ENCODE peak calls at places on chromosomes 2 and 18, in four cellular contexts. G, L, E and P are unnamed samples. For H3K4me1, the result is how much of the 10 kb centered on the place peaks cover.

GRCh38 chr18:54871231-54871630 is 43.0 kb downstream of the RAB27B start:
- DNase-seq in G (no peak), L (no peak), E (no peak), P (no peak)

GRCh38 chr2:183996825-183997823 is 601.2 kb upstream of the ZNF804A start:
- DNase-seq in G (peak), L (peak), E (no peak), P (no peak)

GRCh38 chr2:81263989-81264388 is 959.4 kb upstream of the LRRTM1 start:
- DNase-seq in G (no peak), L (no peak), E (no peak), P (no peak)

GRCh38 chr2:37869756-37870155 is 55.3 kb upstream of the RMDN2 start:
- DNase-seq in G (no peak), L (no peak), E (no peak), P (no peak)

GRCh38 chr2:73561422-73561821 is 80.8 kb downstream of the NAT8 start:
- DNase-seq in G (no peak), L (no peak), E (no peak), P (no peak)

GRCh38 chr2:28155627-28156026 is 237.0 kb upstream of the FOSL2 start:
- DNase-seq in G (peak), L (no peak), E (peak), P (peak)

GRCh38 chr2:38626326-38627031 is 23.8 kb upstream of the HNRNPLL start:
- DNase-seq in G (no peak), L (no peak), E (no peak), P (no peak)

GRCh38 chr18:50671376-50671775 is 111.5 kb downstream of the MAPK4 start:
- DNase-seq in G (no peak), L (no peak), E (no peak), P (no peak)

GRCh38 chr2:230847883-230848388 is 16.8 kb upstream of the ITM2C start:
- DNase-seq in G (peak), L (peak), E (peak), P (no peak)

GRCh38 chr2:190137561-190137960 is 75.0 kb upstream of the MSTN start:
- DNase-seq in G (no peak), L (no peak), E (no peak), P (no peak)

GRCh38 chr2:9884436-9884835 is 41.2 kb downstream of the TAF1B start:
- DNase-seq in G (no peak), L (no peak), E (no peak), P (no peak)

GRCh38 chr2:73918856-73919255 is 7.8 kb upstream of the DGUOK start:
- DNase-seq in G (peak), L (no peak), E (no peak), P (no peak)

GRCh38 chr2:38109732-38110181 is 33.8 kb upstream of the CYP1B1 start:
- DNase-seq in G (no peak), L (peak), E (no peak), P (no peak)

GRCh38 chr2:25131567-25132295 is 36.6 kb downstream of the POMC start:
- DNase-seq in G (peak), L (no peak), E (no peak), P (no peak)

GRCh38 chr2:8412586-8412985 is 269.3 kb upstream of the ID2 start:
- DNase-seq in G (no peak), L (peak), E (no peak), P (no peak)

GRCh38 chr2:3180082-3180908 is 197.3 kb downstream of the EIPR1 start:
- DNase-seq in G (no peak), L (no peak), E (no peak), P (no peak)

GRCh38 chr2:61371027-61371426 is 99.9 kb downstream of the USP34 start:
- DNase-seq in G (no peak), L (no peak), E (no peak), P (no peak)

DNA sequence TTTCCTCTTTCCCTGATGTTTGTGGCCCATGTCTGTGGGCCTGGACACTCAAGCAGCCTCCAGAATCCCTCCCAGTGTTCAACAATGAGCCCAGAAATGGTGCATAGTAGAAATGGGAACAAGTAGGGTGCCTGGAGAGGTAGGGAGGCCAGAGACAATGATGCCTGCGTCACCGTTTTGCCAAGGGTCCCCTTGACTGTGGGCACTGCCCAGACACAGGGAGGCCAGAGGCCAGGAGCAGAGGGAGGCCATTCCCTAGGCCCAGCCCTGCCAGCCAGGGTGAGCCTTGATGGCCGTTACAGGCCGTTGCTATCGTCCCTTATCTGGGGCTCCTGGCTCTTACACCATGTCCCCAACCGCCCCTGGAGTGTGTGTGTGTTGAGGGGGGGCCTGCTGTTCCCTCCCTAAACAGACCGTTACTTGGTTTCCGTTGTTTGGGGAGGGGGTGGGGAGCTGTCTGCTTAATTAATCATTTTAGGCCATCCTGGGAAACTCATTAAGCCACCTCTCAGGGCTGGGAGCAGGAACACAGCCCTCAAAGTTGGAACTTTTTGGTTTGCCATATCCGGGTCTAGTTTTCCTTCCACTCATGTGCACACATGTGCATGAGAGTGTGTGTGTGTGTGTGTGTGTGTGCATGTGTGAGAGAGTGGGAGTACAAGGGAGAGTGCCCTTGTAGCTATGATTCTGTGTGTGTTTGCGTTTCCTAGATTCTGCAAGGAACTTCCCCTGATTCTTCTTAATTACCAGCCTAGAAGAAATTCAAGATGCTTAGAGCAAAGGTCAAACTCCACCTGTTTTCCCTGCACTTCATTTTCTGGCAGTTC is 135.2 kb upstream of the HAAO start:
- DNase-seq in G (no peak), L (peak), E (peak), P (no peak)
- H3K4me1 ChIP-seq in G (half or more), L (half or more), E (half or more), P (under half)

GRCh38 chr2:113142290-113142689 is 14.9 kb downstream of the IL1RN start:
- DNase-seq in G (no peak), L (no peak), E (no peak), P (no peak)
- H3K27ac ChIP-seq in G (no peak), L (no peak), E (no peak), P (no peak)

GRCh38 chr2:1856922-1857321 is 112.6 kb upstream of the PXDN start:
- DNase-seq in G (no peak), L (no peak), E (peak), P (no peak)

GRCh38 chr2:1855150-1855549 is 110.8 kb upstream of the PXDN start:
- DNase-seq in G (peak), L (no peak), E (no peak), P (no peak)

GRCh38 chr2:1854747-1855146 is 110.4 kb upstream of the PXDN start:
- DNase-seq in G (peak), L (no peak), E (peak), P (peak)

GRCh38 chr2:1858733-1859132 is 114.4 kb upstream of the PXDN start:
- DNase-seq in G (no peak), L (no peak), E (no peak), P (no peak)

DNA sequence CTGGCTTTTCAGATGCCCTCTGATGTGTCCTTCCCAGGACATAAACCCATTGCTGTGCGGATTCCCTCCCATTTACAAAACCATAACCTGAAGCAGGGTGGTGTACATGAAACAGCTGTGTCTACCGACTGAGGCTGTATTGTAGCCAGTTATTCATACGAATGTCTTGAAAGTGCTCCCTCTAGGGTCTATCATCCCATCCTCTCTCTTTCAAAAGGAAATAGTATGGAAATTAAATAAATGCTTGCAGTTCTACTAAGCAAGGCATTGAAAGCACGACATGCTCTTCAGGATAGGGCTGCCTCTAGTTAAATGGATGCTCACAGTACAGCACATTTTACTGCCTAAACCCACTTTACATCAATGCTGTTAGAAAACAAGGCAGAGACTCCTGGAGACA is 112.2 kb upstream of the PXDN start:
- DNase-seq in G (no peak), L (no peak), E (no peak), P (no peak)
- H3K4me1 ChIP-seq in G (under half), L (under half), E (under half), P (under half)

GRCh38 chr2:187461294-187462261 is 13.5 kb upstream of the CALCRL start:
- DNase-seq in G (peak), L (peak), E (no peak), P (no peak)
- H3K27ac ChIP-seq in G (no peak), L (no peak), E (no peak), P (no peak)

DNA sequence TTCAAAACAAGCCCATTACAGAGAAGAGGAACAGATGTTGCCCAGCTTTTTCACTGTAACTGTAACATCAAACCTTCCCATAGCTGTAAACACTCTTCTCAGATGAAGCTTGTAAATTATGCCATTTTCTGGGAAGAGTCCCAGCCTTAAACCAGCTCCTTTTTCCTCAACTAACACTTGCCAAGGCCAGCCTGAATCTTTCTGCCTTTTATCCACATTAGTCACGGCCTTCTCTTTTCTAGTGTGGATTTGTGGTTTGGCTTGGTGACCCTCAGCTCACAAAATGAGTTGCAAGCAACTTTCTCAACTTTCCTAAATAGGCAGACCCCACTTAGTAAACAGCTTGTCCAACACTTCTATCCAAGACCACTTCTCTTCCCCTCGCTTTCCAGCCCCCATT is 90.2 kb downstream of the CABLES1 start:
- DNase-seq in G (no peak), L (no peak), E (no peak), P (no peak)
- H3K4me1 ChIP-seq in G (under half), L (under half), E (under half), P (under half)